ENCODE peak calls at places on chromosomes 1 and 21, in seven cellular contexts. Q, X, F, D, S, N and Y are unnamed samples.

GRCh38 chr1:205812271-205812877 is 624 bp downstream of the SLC41A1 start:
- DNase-seq in Q (peak), X (no peak), F (peak), D (peak), S (peak), N (peak), Y (no peak)

GRCh38 chr1:244383278-244383884 is 68.3 kb downstream of the ADSS2 start:
- DNase-seq in Q (no peak), X (no peak), F (no peak), D (no peak), S (no peak), N (no peak), Y (no peak)

GRCh38 chr1:66853379-66853778 is 52.3 kb upstream of the INSL5 start:
- DNase-seq in Q (no peak), X (no peak), F (no peak), D (no peak), S (no peak), N (no peak), Y (no peak)

GRCh38 chr21:42835611-42836401 is 43.5 kb downstream of the WDR4 start:
- DNase-seq in Q (no peak), X (no peak), F (no peak), D (no peak), S (no peak), N (no peak), Y (no peak)

GRCh38 chr1:36846366-36846765 is 187.9 kb downstream of the GRIK3 start:
- DNase-seq in Q (no peak), X (no peak), F (no peak), D (no peak), S (no peak), N (no peak), Y (no peak)

GRCh38 chr1:41900611-41901444 is 17.9 kb downstream of the HIVEP3 start:
- DNase-seq in Q (no peak), X (no peak), F (peak), D (peak), S (no peak), N (peak), Y (no peak)

GRCh38 chr1:19342894-19343616 is 30.9 kb downstream of the SLC66A1 start:
- DNase-seq in Q (no peak), X (no peak), F (no peak), D (no peak), S (no peak), N (no peak), Y (no peak)

GRCh38 chr1:192809286-192810252 is 730 bp downstream of the RGS2 start:
- DNase-seq in Q (no peak), X (peak), F (peak), D (no peak), S (peak), N (no peak), Y (peak)

GRCh38 chr1:226938903-226939438 is 1.1 kb upstream of the COQ8A start:
- DNase-seq in Q (no peak), X (no peak), F (peak), D (no peak), S (peak), N (peak), Y (no peak)

GRCh38 chr1:161994153-161994814 is 29.4 kb downstream of the OLFML2B start:
- DNase-seq in Q (no peak), X (no peak), F (peak), D (no peak), S (no peak), N (no peak), Y (no peak)

GRCh38 chr1:59804301-59804700 is 10.4 kb upstream of the HOOK1 start:
- DNase-seq in Q (no peak), X (no peak), F (no peak), D (no peak), S (no peak), N (no peak), Y (no peak)

GRCh38 chr1:8394456-8395321 is 76.8 kb downstream of the SLC45A1 start:
- DNase-seq in Q (no peak), X (no peak), F (peak), D (no peak), S (peak), N (peak), Y (no peak)

GRCh38 chr1:98458514-98459259 is 202.8 kb upstream of the SNX7 start:
- DNase-seq in Q (no peak), X (no peak), F (no peak), D (no peak), S (no peak), N (no peak), Y (no peak)

GRCh38 chr1:98110674-98111073 is 189.8 kb upstream of the DPYD start:
- DNase-seq in Q (no peak), X (no peak), F (peak), D (no peak), S (peak), N (no peak), Y (no peak)

GRCh38 chr1:38026592-38027200 is 14.2 kb downstream of the UTP11 start:
- DNase-seq in Q (peak), X (no peak), F (peak), D (peak), S (peak), N (no peak), Y (no peak)